ENCODE peak calls at places on chromosomes 12 and 14, in seven cellular contexts. R, E, X, P, G, F and J are unnamed samples.

GRCh38 chr12:39592295-39592694 is 27.3 kb downstream of the ABCD2 start:
- DNase-seq in X (no peak), G (no peak), F (no peak), P (no peak), R (no peak), E (no peak), J (no peak)

GRCh38 chr12:78804262-78804661 is 60.3 kb upstream of the SYT1 start:
- DNase-seq in E (no peak), F (no peak), R (no peak), P (no peak), X (no peak), G (no peak), J (no peak)

GRCh38 chr12:59873136-59873535 is 277.3 kb downstream of the SLC16A7 start:
- DNase-seq in F (no peak), E (no peak), G (no peak), R (no peak), P (no peak), X (no peak), J (no peak)

GRCh38 chr12:75560167-75560566 is 48.8 kb upstream of the KRR1 start:
- DNase-seq in E (peak), R (no peak), F (no peak), X (peak), P (peak), G (no peak), J (no peak)

GRCh38 chr12:46963977-46964376 is 115.4 kb upstream of the PCED1B start:
- DNase-seq in R (no peak), F (no peak), E (no peak), X (no peak), P (no peak), G (peak), J (no peak)

GRCh38 chr14:49634547-49635334 is at the start of gene DNAAF2:
- DNase-seq in F (peak), R (peak), X (peak), E (peak), P (peak), G (peak), J (peak)

GRCh38 chr14:62329427-62329826 is 567.2 kb downstream of the SNAPC1 start:
- DNase-seq in F (no peak), E (no peak), G (no peak), R (no peak), P (no peak), X (no peak), J (no peak)

GRCh38 chr12:110555509-110556406 is 27.4 kb downstream of the PPTC7 start:
- DNase-seq in R (no peak), E (no peak), P (no peak), X (no peak), F (no peak), G (no peak), J (no peak)

GRCh38 chr12:65330341-65330740 is 51.9 kb downstream of the MSRB3 start:
- DNase-seq in R (no peak), F (no peak), P (no peak), E (no peak), X (no peak), G (no peak), J (no peak)

GRCh38 chr14:77270361-77271112 is 469 bp downstream of the NGB start:
- DNase-seq in P (no peak), F (no peak), X (no peak), G (no peak), E (no peak), R (no peak), J (no peak)

GRCh38 chr12:107329569-107330324 is 236.4 kb upstream of the CRY1 start:
- DNase-seq in R (no peak), E (no peak), X (no peak), P (no peak), G (no peak), F (no peak), J (no peak)

GRCh38 chr12:10165421-10165820 is 6.5 kb downstream of the OLR1 start:
- DNase-seq in P (no peak), E (no peak), X (no peak), R (no peak), F (no peak), G (no peak), J (no peak)

GRCh38 chr14:99519347-99519881 is 38.2 kb downstream of the CCNK start:
- DNase-seq in R (no peak), P (no peak), G (no peak), E (no peak), F (no peak), X (no peak), J (no peak)

GRCh38 chr14:100147691-100148464 is 11.6 kb downstream of the DEGS2 start:
- DNase-seq in R (no peak), E (no peak), P (no peak), X (no peak), G (no peak), F (no peak), J (no peak)

GRCh38 chr12:4958697-4959375 is 49.1 kb downstream of the KCNA1 start:
- DNase-seq in X (no peak), F (no peak), E (no peak), P (no peak), G (no peak), R (no peak), J (no peak)

GRCh38 chr12:94561943-94562411 is 88.4 kb downstream of the TMCC3 start:
- DNase-seq in P (no peak), F (no peak), G (peak), E (no peak), R (no peak), X (no peak), J (no peak)

GRCh38 chr14:50774542-50775267 is 56.3 kb downstream of the NIN start:
- DNase-seq in G (no peak), F (no peak), P (no peak), X (no peak), E (no peak), R (no peak), J (no peak)